ENCODE peak calls at places on chromosomes 12 and 14, in four cellular contexts. One of them, this sample, is unnamed.

GRCh38 chr14:64450255-64450654 is 15.0 kb upstream of the AKAP5 start:
- DNase-seq in K562: no peak
- DNase-seq in H1: no peak
- DNase-seq in HepG2: no peak
- DNase-seq in this sample: no peak

GRCh38 chr12:69102856-69103255 is 136.5 kb upstream of the CPSF6 start:
- DNase-seq in K562: no peak
- DNase-seq in H1: no peak
- DNase-seq in HepG2: no peak
- DNase-seq in this sample: no peak

GRCh38 chr14:93055651-93056115 is 60.0 kb downstream of the ITPK1 start:
- DNase-seq in K562: no peak
- DNase-seq in H1: no peak
- DNase-seq in HepG2: no peak
- DNase-seq in this sample: no peak

GRCh38 chr12:18837025-18837424 is 99.1 kb downstream of the CAPZA3 start:
- DNase-seq in K562: no peak
- DNase-seq in H1: no peak
- DNase-seq in HepG2: no peak
- DNase-seq in this sample: no peak

GRCh38 chr12:63964301-63964700 is 119.8 kb downstream of the SRGAP1 start:
- DNase-seq in K562: no peak
- DNase-seq in H1: no peak
- DNase-seq in HepG2: no peak
- DNase-seq in this sample: no peak

GRCh38 chr12:57732726-57733593 is 5.6 kb downstream of the AGAP2 start:
- DNase-seq in K562: no peak
- DNase-seq in H1: no peak
- DNase-seq in HepG2: no peak
- DNase-seq in this sample: no peak

GRCh38 chr12:47591795-47592194 is 114.0 kb downstream of the RPAP3 start:
- DNase-seq in K562: no peak
- DNase-seq in H1: no peak
- DNase-seq in HepG2: no peak
- DNase-seq in this sample: no peak

GRCh38 chr12:46450279-46450748 is 77.7 kb upstream of the SLC38A2 start:
- DNase-seq in K562: peak; percentile 28
- DNase-seq in H1: no peak
- DNase-seq in HepG2: no peak
- DNase-seq in this sample: no peak

GRCh38 chr14:46902837-46903236 is 251.3 kb upstream of the RPL10L start:
- DNase-seq in K562: no peak
- DNase-seq in H1: no peak
- DNase-seq in HepG2: no peak
- DNase-seq in this sample: no peak

GRCh38 chr14:88818018-88818417 is 6.4 kb upstream of the TTC8 start:
- DNase-seq in K562: no peak
- DNase-seq in H1: no peak
- DNase-seq in HepG2: no peak
- DNase-seq in this sample: no peak

GRCh38 chr14:51430600-51430999 is 190.6 kb downstream of the TMX1 start:
- DNase-seq in K562: no peak
- DNase-seq in H1: peak; percentile 9
- DNase-seq in HepG2: peak; percentile 10
- DNase-seq in this sample: no peak

GRCh38 chr12:40693503-40693863 is 1.2 kb downstream of the CNTN1 start:
- DNase-seq in K562: no peak
- DNase-seq in H1: no peak
- DNase-seq in HepG2: no peak
- DNase-seq in this sample: peak; percentile 27

GRCh38 chr12:94994312-94994711 is 9.2 kb downstream of the NDUFA12 start:
- DNase-seq in K562: no peak
- DNase-seq in H1: no peak
- DNase-seq in HepG2: no peak
- DNase-seq in this sample: peak; percentile 43

GRCh38 chr14:104040539-104040938 is 45.0 kb upstream of the ASPG start:
- DNase-seq in K562: no peak
- DNase-seq in H1: no peak
- DNase-seq in HepG2: no peak
- DNase-seq in this sample: no peak

GRCh38 chr12:120199025-120199424 is 1.9 kb downstream of the RPLP0 start:
- DNase-seq in K562: no peak
- DNase-seq in H1: no peak
- DNase-seq in HepG2: no peak
- DNase-seq in this sample: no peak

GRCh38 chr12:69096669-69097364 is 142.6 kb upstream of the CPSF6 start:
- DNase-seq in K562: no peak
- DNase-seq in H1: no peak
- DNase-seq in HepG2: no peak
- DNase-seq in this sample: no peak

GRCh38 chr14:90179357-90179756 is 77.0 kb upstream of the PSMC1 start:
- DNase-seq in K562: no peak
- DNase-seq in H1: no peak
- DNase-seq in HepG2: no peak
- DNase-seq in this sample: no peak

GRCh38 chr12:121124402-121125109 is 8.1 kb upstream of the P2RX7 start:
- DNase-seq in K562: no peak
- DNase-seq in H1: no peak
- DNase-seq in HepG2: peak; percentile 90
- DNase-seq in this sample: peak; percentile 87

GRCh38 chr14:90426031-90426540 is 29.3 kb downstream of the CALM1 start:
- DNase-seq in K562: no peak
- DNase-seq in H1: no peak
- DNase-seq in HepG2: no peak
- DNase-seq in this sample: no peak

GRCh38 chr12:129550353-129550752 is 353.5 kb downstream of the TMEM132D start:
- DNase-seq in K562: no peak
- DNase-seq in H1: no peak
- DNase-seq in HepG2: no peak
- DNase-seq in this sample: no peak

GRCh38 chr12:125944446-125944845 is 879.2 kb downstream of the AACS start:
- DNase-seq in K562: no peak
- DNase-seq in H1: no peak
- DNase-seq in HepG2: no peak
- DNase-seq in this sample: no peak

GRCh38 chr12:6394398-6394797 is 10.4 kb downstream of the LTBR start:
- DNase-seq in K562: no peak
- DNase-seq in H1: no peak
- DNase-seq in HepG2: no peak
- DNase-seq in this sample: no peak

GRCh38 chr12:131422185-131422515 is 288.7 kb upstream of the SFSWAP start:
- DNase-seq in K562: no peak
- DNase-seq in H1: no peak
- DNase-seq in HepG2: no peak
- DNase-seq in this sample: no peak

GRCh38 chr14:64253672-64254071 is 40.5 kb downstream of the ESR2 start:
- DNase-seq in K562: no peak
- DNase-seq in H1: no peak
- DNase-seq in HepG2: no peak
- DNase-seq in this sample: no peak

GRCh38 chr14:77681196-77682157 is 26.3 kb downstream of the ALKBH1 start:
- DNase-seq in K562: no peak
- DNase-seq in H1: no peak
- DNase-seq in HepG2: peak; percentile 60
- DNase-seq in this sample: no peak

GRCh38 chr14:23494223-23494622 is 24.7 kb downstream of the NGDN start:
- DNase-seq in K562: no peak
- DNase-seq in H1: no peak
- DNase-seq in HepG2: peak; percentile 57
- DNase-seq in this sample: no peak

GRCh38 chr12:82740129-82741000 is 53.7 kb downstream of the TMTC2 start:
- DNase-seq in K562: no peak
- DNase-seq in H1: no peak
- DNase-seq in HepG2: no peak
- DNase-seq in this sample: peak; percentile 84

GRCh38 chr12:51192284-51192671 is 19.3 kb upstream of the TFCP2 start:
- DNase-seq in K562: no peak
- DNase-seq in H1: no peak
- DNase-seq in HepG2: no peak
- DNase-seq in this sample: no peak

DNA sequence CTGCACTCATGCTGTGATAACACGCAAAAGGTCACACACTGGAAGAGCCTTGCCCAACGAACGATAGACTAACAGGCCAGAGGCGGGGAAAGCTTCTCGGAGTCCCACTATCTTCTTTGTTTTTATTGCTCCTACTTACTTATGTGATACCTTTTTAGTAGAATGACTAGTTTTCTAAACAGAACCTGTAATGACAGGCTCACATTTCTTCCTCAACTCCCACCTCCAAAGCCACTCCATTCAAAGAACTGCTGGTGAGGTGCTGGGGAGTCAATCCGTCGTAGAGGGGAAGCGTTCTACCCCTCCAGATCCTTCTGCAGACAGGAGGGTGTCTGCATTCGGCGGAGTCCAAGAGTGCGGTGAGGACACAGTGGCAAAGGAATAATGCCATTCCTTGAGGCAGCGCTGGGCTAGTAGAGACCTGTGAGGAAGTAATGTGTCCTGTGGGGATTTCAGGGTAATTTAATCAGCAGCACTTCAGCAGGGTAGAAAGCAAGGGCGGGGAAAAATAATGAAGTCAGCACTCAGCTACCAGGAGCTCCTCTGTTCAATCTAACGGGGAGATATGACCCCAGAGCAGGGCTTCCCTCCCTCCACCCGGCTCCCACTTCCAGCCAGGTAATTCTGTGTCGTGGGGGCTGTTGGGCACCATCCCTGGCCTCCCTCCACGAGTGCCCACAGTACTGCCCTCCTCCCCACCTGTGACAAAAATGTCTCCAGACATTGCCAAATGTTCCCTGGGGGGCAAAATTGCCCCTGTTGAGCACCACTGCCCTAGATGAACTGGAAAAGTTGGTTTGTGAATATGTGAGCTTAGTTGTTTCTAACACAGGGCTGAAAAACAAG is 25.2 kb downstream of the SPRING1 start:
- DNase-seq in K562: no peak
- DNase-seq in H1: no peak
- DNase-seq in HepG2: no peak
- DNase-seq in this sample: no peak
- TF ChIP-seq SIN3A in K562: no peak
- TF ChIP-seq SIN3A in H1: no peak
- TF ChIP-seq SIN3A in HepG2: no peak
- TF ChIP-seq SIN3A in this sample: no peak

GRCh38 chr14:79542121-79542520 is 669.2 kb downstream of the DIO2 start:
- DNase-seq in K562: no peak
- DNase-seq in H1: no peak
- DNase-seq in HepG2: no peak
- DNase-seq in this sample: no peak

GRCh38 chr14:79540394-79540793 is 670.9 kb downstream of the DIO2 start:
- DNase-seq in K562: no peak
- DNase-seq in H1: no peak
- DNase-seq in HepG2: no peak
- DNase-seq in this sample: no peak

GRCh38 chr14:79544671-79545070 is 666.6 kb downstream of the DIO2 start:
- DNase-seq in K562: no peak
- DNase-seq in H1: no peak
- DNase-seq in HepG2: no peak
- DNase-seq in this sample: no peak

GRCh38 chr14:79543348-79543747 is 668.0 kb downstream of the DIO2 start:
- DNase-seq in K562: no peak
- DNase-seq in H1: no peak
- DNase-seq in HepG2: no peak
- DNase-seq in this sample: no peak

GRCh38 chr14:79543966-79544365 is 667.3 kb downstream of the DIO2 start:
- DNase-seq in K562: peak; percentile 15
- DNase-seq in H1: peak; percentile 38
- DNase-seq in HepG2: no peak
- DNase-seq in this sample: no peak
- TF ChIP-seq FOSL1 in K562: no peak
- TF ChIP-seq FOSL1 in H1: no peak
- TF ChIP-seq FOSL1 in HepG2: no peak
- TF ChIP-seq FOSL1 in this sample: no peak

DNA sequence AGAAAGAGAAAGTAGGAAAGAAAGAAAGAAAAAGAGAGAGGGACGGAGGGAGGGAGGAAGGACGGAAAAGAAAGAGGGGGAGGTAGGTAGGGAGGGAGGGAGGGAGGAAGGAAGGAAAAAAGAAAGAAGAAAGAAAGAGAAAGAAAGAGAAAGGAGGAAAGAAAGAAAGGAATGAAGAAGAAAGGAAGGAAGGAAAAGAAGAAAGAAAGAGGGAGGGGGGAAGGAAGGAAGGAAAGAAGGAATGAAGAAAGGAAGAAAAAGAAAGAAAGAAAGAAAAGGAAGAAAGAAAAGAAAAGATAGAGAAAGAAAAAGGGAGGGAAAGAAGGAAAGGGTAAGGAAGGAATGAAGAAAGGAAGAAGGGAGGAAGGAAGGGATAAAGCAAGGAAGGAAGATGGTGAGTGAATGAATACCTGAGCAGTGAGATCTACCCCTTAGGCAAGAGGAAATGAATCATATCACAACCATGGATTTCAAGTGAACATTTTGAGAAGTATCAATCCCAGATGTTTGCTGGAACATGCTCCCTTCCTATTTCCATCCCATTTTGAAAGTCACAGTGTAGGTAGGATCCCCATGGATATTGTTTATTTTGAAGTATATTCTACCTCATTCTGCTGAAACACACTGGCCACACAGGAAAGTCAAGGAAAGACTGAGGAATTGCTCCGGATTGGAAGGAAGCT is 639.4 kb upstream of the TBX3 start:
- DNase-seq in K562: no peak
- DNase-seq in H1: no peak
- DNase-seq in HepG2: no peak
- DNase-seq in this sample: no peak
- TF ChIP-seq JUND in K562: no peak
- TF ChIP-seq JUND in H1: no peak
- TF ChIP-seq JUND in HepG2: no peak
- TF ChIP-seq JUND in this sample: no peak

GRCh38 chr14:32428149-32428548 is 99.1 kb downstream of the AKAP6 start:
- DNase-seq in K562: no peak
- DNase-seq in H1: no peak
- DNase-seq in HepG2: no peak
- DNase-seq in this sample: no peak

GRCh38 chr14:32428875-32429274 is 99.8 kb downstream of the AKAP6 start:
- DNase-seq in K562: no peak
- DNase-seq in H1: no peak
- DNase-seq in HepG2: no peak
- DNase-seq in this sample: no peak

GRCh38 chr14:32426596-32427408 is 97.7 kb downstream of the AKAP6 start:
- DNase-seq in K562: no peak
- DNase-seq in H1: no peak
- DNase-seq in HepG2: no peak
- DNase-seq in this sample: no peak

GRCh38 chr14:32432813-32433538 is 103.9 kb downstream of the AKAP6 start:
- DNase-seq in K562: no peak
- DNase-seq in H1: no peak
- DNase-seq in HepG2: no peak
- DNase-seq in this sample: no peak

DNA sequence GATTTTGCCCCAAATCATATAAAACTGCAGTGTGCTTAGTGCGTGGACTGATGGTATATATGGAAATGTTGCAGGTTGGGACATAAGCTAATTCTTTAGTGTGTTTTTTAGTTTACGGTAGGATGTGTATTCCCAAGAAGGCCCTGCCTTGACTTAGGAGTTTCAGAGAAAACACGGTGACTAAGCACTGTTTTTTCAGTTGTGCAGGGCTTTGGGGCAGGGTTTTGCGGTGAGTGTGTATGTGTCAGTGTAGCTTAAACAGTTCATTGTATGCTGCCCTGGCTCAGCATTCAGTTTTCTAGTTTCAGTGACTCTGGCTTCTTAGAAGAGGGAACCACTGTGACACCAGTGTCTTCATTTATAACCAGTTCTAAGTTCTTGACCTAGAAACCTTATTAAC is 101.2 kb downstream of the AKAP6 start:
- DNase-seq in K562: no peak
- DNase-seq in H1: no peak
- DNase-seq in HepG2: no peak
- DNase-seq in this sample: no peak
- TF ChIP-seq SIN3A in K562: no peak
- TF ChIP-seq SIN3A in H1: no peak
- TF ChIP-seq SIN3A in HepG2: no peak
- TF ChIP-seq SIN3A in this sample: no peak

This sample was measured in HCT116.